ENCODE peak calls at places on chromosomes 16 and 17, in four cellular contexts. One of them, this sample, is unnamed.
A peak's percentile ranks its signal among the peaks of the same experiment; 100 is the strongest.

GRCh38 chr16:79003026-79003617 is 597.4 kb downstream of the MAF start:
- DNase-seq in thyroid gland: no peak
- DNase-seq in AG09319: no peak
- DNase-seq in PC-9: no peak
- DNase-seq in this sample: no peak

GRCh38 chr16:67137605-67138004 is 13.2 kb downstream of the B3GNT9 start:
- DNase-seq in PC-9: no peak
- DNase-seq in AG09319: no peak
- DNase-seq in thyroid gland: no peak
- DNase-seq in this sample: no peak

GRCh38 chr17:60590075-60590474 is 9.9 kb upstream of the PPM1D start:
- DNase-seq in thyroid gland: no peak
- DNase-seq in AG09319: no peak
- DNase-seq in PC-9: no peak
- DNase-seq in this sample: no peak

GRCh38 chr17:43014020-43014615 is 7.5 kb downstream of the IFI35 start:
- DNase-seq in PC-9: no peak
- DNase-seq in AG09319: no peak
- DNase-seq in thyroid gland: no peak
- DNase-seq in this sample: no peak

GRCh38 chr17:19470529-19471261 is 59.7 kb downstream of the RNF112 start:
- DNase-seq in thyroid gland: peak; percentile 87
- DNase-seq in PC-9: no peak
- DNase-seq in AG09319: peak; percentile 54
- DNase-seq in this sample: peak; percentile 35

GRCh38 chr17:6713130-6713917 is at the start of gene SLC13A5:
- DNase-seq in thyroid gland: peak; percentile 8
- DNase-seq in PC-9: no peak
- DNase-seq in AG09319: no peak
- DNase-seq in this sample: no peak

GRCh38 chr16:81541314-81541713 is 96.7 kb downstream of the CMIP start:
- DNase-seq in AG09319: no peak
- DNase-seq in thyroid gland: no peak
- DNase-seq in PC-9: no peak
- DNase-seq in this sample: no peak

GRCh38 chr17:73262676-73263642 is 1.3 kb upstream of the CPSF4L start:
- DNase-seq in PC-9: no peak
- DNase-seq in AG09319: no peak
- DNase-seq in thyroid gland: no peak
- DNase-seq in this sample: no peak

GRCh38 chr16:73043828-73044493 is 4.0 kb downstream of the ZFHX3 start:
- DNase-seq in PC-9: no peak
- DNase-seq in AG09319: no peak
- DNase-seq in thyroid gland: peak; percentile 64
- DNase-seq in this sample: no peak

GRCh38 chr17:691423-691822 is 23.2 kb downstream of the VPS53 start:
- DNase-seq in AG09319: no peak
- DNase-seq in PC-9: peak; percentile 88
- DNase-seq in thyroid gland: no peak
- DNase-seq in this sample: no peak

GRCh38 chr17:77619851-77620250 is 338.7 kb upstream of the TNRC6C start:
- DNase-seq in AG09319: no peak
- DNase-seq in PC-9: no peak
- DNase-seq in thyroid gland: no peak
- DNase-seq in this sample: no peak

GRCh38 chr17:45906237-45906636 is 11.9 kb downstream of the MAPT start:
- DNase-seq in PC-9: no peak
- DNase-seq in AG09319: no peak
- DNase-seq in thyroid gland: no peak
- DNase-seq in this sample: no peak

GRCh38 chr16:14436410-14436955 is 193.6 kb downstream of the PARN start:
- DNase-seq in PC-9: no peak
- DNase-seq in thyroid gland: no peak
- DNase-seq in AG09319: no peak
- DNase-seq in this sample: no peak

GRCh38 chr16:83952940-83953795 is at the start of gene OSGIN1:
- DNase-seq in AG09319: peak; percentile 89
- DNase-seq in thyroid gland: peak; percentile 98
- DNase-seq in PC-9: peak; percentile 82
- DNase-seq in this sample: peak; percentile 96

DNA sequence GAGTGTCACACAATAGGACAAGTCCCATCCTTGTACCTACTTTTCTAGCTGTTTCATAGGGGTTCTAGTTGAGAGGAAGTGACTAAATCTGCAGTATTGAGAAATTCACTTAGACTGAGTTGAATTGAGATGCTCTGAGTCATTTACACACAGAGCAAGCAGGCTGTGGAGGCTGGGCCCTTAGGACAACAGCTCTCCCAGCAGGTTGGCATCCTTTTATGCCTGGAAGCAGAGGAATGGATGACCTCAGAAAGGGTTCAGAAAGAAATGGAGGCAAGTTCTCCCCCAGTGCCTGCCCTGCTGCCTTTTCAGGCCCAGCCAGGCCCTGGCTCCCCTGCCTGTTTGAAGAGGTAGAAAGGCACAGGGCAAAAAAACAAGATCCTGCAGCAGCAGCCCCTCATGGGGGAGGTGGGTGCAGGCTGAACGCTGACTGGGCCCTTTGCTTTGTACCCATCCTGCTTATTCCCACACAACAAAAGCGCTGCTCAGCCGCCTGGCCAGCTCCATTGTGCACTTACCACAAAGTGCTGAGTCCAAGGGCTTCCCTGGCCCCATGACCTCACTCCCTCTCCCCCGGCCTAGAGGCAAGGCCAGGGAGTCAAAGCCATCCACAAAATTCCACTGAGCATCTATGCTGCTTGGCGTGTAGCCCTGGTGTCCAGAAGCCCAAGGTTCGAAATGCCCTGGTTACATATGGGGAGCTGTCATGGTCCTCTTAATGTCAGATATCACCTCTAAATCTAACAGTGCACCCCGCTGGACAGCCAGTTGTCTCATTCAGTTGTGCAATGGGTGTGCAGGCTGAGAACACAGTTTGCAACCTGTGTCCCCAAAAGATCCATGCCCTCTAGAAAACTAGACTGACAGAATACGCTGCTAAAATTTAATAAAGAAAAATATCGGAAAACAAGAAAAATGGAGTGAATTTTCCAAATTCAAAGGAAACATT is 5.4 kb upstream of the CRYBA1 start:
- DNase-seq in thyroid gland: no peak
- DNase-seq in AG09319: peak; percentile 81
- DNase-seq in PC-9: peak; percentile 97
- DNase-seq in this sample: no peak
- TF ChIP-seq CTCF in thyroid gland: no peak
- TF ChIP-seq CTCF in AG09319: peak; percentile 14
- TF ChIP-seq CTCF in PC-9: no peak
- TF ChIP-seq CTCF in this sample: no peak

DNA sequence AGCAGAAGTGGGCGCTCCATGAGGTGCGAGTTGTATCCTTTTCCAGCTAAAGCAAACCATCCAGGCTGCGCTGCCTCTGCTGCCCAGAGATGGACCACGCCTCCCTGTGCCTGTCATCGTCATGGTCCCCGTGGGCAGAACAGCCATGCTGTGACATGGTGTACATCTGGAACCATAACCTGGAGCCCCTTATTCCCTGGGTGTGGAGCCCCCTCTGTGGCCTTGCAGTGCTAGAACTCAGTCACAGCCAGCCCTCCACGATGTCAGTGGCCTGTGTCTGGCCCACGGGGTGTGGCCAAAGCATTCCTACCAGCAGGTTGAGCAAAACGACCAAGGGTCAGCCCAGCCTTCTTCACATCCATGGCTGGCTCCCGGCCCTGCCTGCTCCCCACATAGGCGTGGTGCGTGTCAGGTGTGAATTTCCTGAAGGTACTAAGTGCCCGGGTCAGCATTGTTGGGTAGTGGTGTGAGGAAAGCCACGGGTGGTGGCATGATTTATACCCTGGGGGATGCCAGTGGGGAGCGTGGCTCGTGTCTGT is 22.7 kb upstream of the JPT2 start:
- DNase-seq in thyroid gland: no peak
- DNase-seq in PC-9: no peak
- DNase-seq in AG09319: no peak
- DNase-seq in this sample: no peak
- TF ChIP-seq CTCF in thyroid gland: no peak
- TF ChIP-seq CTCF in PC-9: no peak
- TF ChIP-seq CTCF in AG09319: no peak
- TF ChIP-seq CTCF in this sample: no peak

GRCh38 chr16:86167061-86167460 is 268.1 kb downstream of the IRF8 start:
- DNase-seq in thyroid gland: no peak
- DNase-seq in AG09319: no peak
- DNase-seq in PC-9: no peak
- DNase-seq in this sample: no peak
- TF ChIP-seq CTCF in thyroid gland: no peak
- TF ChIP-seq CTCF in AG09319: no peak
- TF ChIP-seq CTCF in PC-9: no peak
- TF ChIP-seq CTCF in this sample: no peak

GRCh38 chr16:5022521-5022920 is 11.2 kb downstream of the NAGPA start:
- DNase-seq in PC-9: peak; percentile 61
- DNase-seq in AG09319: no peak
- DNase-seq in thyroid gland: no peak
- DNase-seq in this sample: no peak

GRCh38 chr16:5027086-5027485 is 6.6 kb downstream of the NAGPA start:
- DNase-seq in AG09319: no peak
- DNase-seq in thyroid gland: no peak
- DNase-seq in PC-9: no peak
- DNase-seq in this sample: no peak

GRCh38 chr16:5026664-5027063 is 7.1 kb downstream of the NAGPA start:
- DNase-seq in AG09319: no peak
- DNase-seq in PC-9: no peak
- DNase-seq in thyroid gland: no peak
- DNase-seq in this sample: no peak

GRCh38 chr16:5025171-5025632 is 8.5 kb downstream of the NAGPA start:
- DNase-seq in AG09319: no peak
- DNase-seq in thyroid gland: peak; percentile 10
- DNase-seq in PC-9: no peak
- DNase-seq in this sample: peak; percentile 49

GRCh38 chr16:5024632-5025031 is 9.1 kb downstream of the NAGPA start:
- DNase-seq in AG09319: no peak
- DNase-seq in PC-9: peak; percentile 51
- DNase-seq in thyroid gland: peak; percentile 38
- DNase-seq in this sample: peak; percentile 73
- TF ChIP-seq CTCF in AG09319: no peak
- TF ChIP-seq CTCF in PC-9: peak; percentile 56
- TF ChIP-seq CTCF in thyroid gland: peak; percentile 14
- TF ChIP-seq CTCF in this sample: no peak

DNA sequence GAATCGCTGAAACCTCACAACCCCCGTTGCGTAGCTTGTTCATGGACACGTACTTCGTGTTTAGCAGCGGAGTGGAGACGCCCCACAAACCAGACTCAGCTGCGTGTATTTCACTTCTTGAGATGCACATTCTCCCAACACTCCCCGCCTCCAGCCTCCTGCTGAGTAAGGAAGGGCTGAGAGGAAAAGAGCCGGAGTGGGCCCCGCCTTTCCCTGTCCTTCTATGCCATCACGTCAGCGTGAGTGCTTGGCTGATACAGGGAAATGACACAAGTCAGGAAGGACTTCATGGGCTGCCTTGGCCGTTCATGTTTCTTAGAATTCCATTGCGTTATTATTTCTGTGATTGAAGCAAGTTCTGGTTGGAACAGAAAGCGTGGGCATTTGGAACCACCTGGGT is 68.6 kb upstream of the CBX4 start:
- DNase-seq in PC-9: no peak
- DNase-seq in thyroid gland: peak; percentile 67
- DNase-seq in AG09319: no peak
- DNase-seq in this sample: no peak
- TF ChIP-seq CTCF in PC-9: no peak
- TF ChIP-seq CTCF in thyroid gland: no peak
- TF ChIP-seq CTCF in AG09319: no peak
- TF ChIP-seq CTCF in this sample: no peak

DNA sequence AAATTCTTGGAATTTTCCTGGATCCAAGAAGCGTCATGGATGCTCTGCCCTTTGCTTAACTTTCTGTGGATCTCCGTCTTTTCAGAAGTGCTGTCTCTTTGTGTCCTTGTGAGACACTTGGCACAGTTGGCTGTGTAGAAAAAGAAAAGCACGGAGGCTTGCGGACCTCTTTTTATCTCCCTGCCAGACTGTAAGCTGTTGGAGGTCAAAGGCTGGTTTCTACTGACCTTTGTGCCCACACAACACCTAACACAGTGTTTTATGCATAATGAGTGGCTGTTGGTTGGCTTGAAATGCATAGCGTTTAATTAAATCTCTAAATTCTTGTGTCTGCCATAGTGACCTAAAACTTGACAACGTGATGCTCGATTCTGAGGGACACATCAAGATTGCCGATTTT is 75.7 kb upstream of the CACNG3 start:
- DNase-seq in PC-9: no peak
- DNase-seq in AG09319: no peak
- DNase-seq in thyroid gland: no peak
- DNase-seq in this sample: no peak
- TF ChIP-seq CTCF in PC-9: no peak
- TF ChIP-seq CTCF in AG09319: no peak
- TF ChIP-seq CTCF in thyroid gland: no peak
- TF ChIP-seq CTCF in this sample: no peak